ENCODE peak calls at places on chromosomes 3 and 15, in four cellular contexts. O, R, Y and W are unnamed samples.

GRCh38 chr15:95624616-95625361 is 705.7 kb upstream of the NR2F2 start:
- DNase-seq in O (no peak), R (no peak), Y (no peak), W (no peak)

GRCh38 chr15:25710184-25710583 is 152.9 kb downstream of the ATP10A start:
- DNase-seq in R (peak; percentile 5), O (peak; percentile 42), Y (peak; percentile 59), W (peak; percentile 16)

GRCh38 chr3:62139957-62140356 is 233.4 kb downstream of the FEZF2 start:
- DNase-seq in Y (no peak), O (no peak), R (no peak), W (no peak)

GRCh38 chr3:150759319-150759718 is 3.6 kb downstream of the SIAH2 start:
- DNase-seq in R (no peak), O (no peak), Y (no peak), W (no peak)

GRCh38 chr3:115697263-115698053 is 74.1 kb downstream of the GAP43 start:
- DNase-seq in R (no peak), Y (no peak), O (no peak), W (no peak)

GRCh38 chr3:182617511-182617910 is 175.8 kb upstream of the ATP11B start:
- DNase-seq in Y (no peak), R (no peak), O (no peak), W (no peak)

GRCh38 chr3:126464494-126464893 is 11.2 kb downstream of the ZXDC start:
- DNase-seq in Y (peak; percentile 11), O (no peak), R (no peak), W (no peak)

GRCh38 chr15:67901922-67902321 is 62.1 kb upstream of the RNU6-1 start:
- DNase-seq in Y (no peak), R (no peak), O (no peak), W (no peak)

GRCh38 chr3:9278498-9278897 is 29.1 kb upstream of the SRGAP3 start:
- DNase-seq in O (no peak), R (no peak), Y (no peak), W (no peak)

GRCh38 chr3:49238274-49239127 is 38.5 kb downstream of the C3orf62 start:
- DNase-seq in R (no peak), O (no peak), Y (no peak), W (no peak)

GRCh38 chr3:10363935-10364334 is 43.0 kb upstream of the SEC13 start:
- DNase-seq in O (no peak), Y (no peak), R (no peak), W (no peak)

GRCh38 chr15:67127925-67128324 is 62.5 kb downstream of the SMAD3 start:
- DNase-seq in O (no peak), R (no peak), Y (no peak), W (no peak)

GRCh38 chr15:68699881-68700394 is 120.8 kb downstream of the ANP32A start:
- DNase-seq in R (no peak), O (no peak), Y (no peak), W (no peak)

GRCh38 chr3:170511371-170511770 is 74.5 kb downstream of the SLC7A14 start:
- DNase-seq in R (no peak), Y (no peak), O (no peak), W (no peak)

GRCh38 chr15:70535071-70535954 is 228.0 kb downstream of the UACA start:
- DNase-seq in R (peak; percentile 27), O (no peak), Y (peak; percentile 58), W (peak; percentile 56)

GRCh38 chr3:49674491-49674983 is 386 bp downstream of the APEH start:
- DNase-seq in O (no peak), Y (peak; percentile 40), R (no peak), W (peak; percentile 11)

GRCh38 chr15:66679657-66680108 is 22.4 kb upstream of the SMAD6 start:
- DNase-seq in R (no peak), Y (no peak), O (no peak), W (no peak)

GRCh38 chr15:89646416-89647141 is 8.7 kb downstream of the KIF7 start:
- DNase-seq in O (no peak), R (no peak), Y (no peak), W (no peak)

GRCh38 chr3:192841428-192841827 is 76.2 kb downstream of the MB21D2 start:
- DNase-seq in R (no peak), O (no peak), Y (no peak), W (no peak)

GRCh38 chr15:45023659-45024320 is 795 bp downstream of the SORD start:
- DNase-seq in R (no peak), O (no peak), Y (no peak), W (no peak)

GRCh38 chr3:10164546-10165393 is at the start of gene IRAK2:
- DNase-seq in Y (peak; percentile 65), R (peak; percentile 21), O (peak; percentile 84), W (no peak)

GRCh38 chr3:123348-123747 is 73.2 kb upstream of the CHL1 start:
- DNase-seq in R (no peak), O (no peak), Y (no peak), W (no peak)

GRCh38 chr3:15636028-15636709 is 34.6 kb downstream of the BTD start:
- DNase-seq in Y (no peak), R (no peak), O (no peak), W (no peak)

GRCh38 chr15:33729648-33730047 is 238.6 kb upstream of the CHRM5 start:
- DNase-seq in Y (no peak), R (no peak), O (no peak), W (no peak)

GRCh38 chr3:184965639-184966430 is 153.9 kb downstream of the VPS8 start:
- DNase-seq in Y (no peak), R (no peak), O (no peak), W (no peak)

GRCh38 chr3:79367066-79367465 is 400.7 kb downstream of the ROBO1 start:
- DNase-seq in Y (no peak), O (no peak), R (no peak), W (no peak)

GRCh38 chr3:194284351-194284750 is 66.8 kb downstream of the CPN2 start:
- DNase-seq in O (no peak), R (no peak), Y (peak; percentile 7), W (no peak)

GRCh38 chr3:126083511-126083912 is 412 bp downstream of the SLC41A3 start:
- DNase-seq in Y (no peak), O (peak; percentile 64), R (no peak), W (peak; percentile 9)

GRCh38 chr15:36156855-36157521 is 422.4 kb upstream of the CDIN1 start:
- DNase-seq in O (no peak), R (no peak), Y (no peak), W (no peak)

GRCh38 chr3:85903434-85903833 is 944.6 kb downstream of the CADM2 start:
- DNase-seq in O (no peak), Y (no peak), R (no peak), W (no peak)

GRCh38 chr3:183008799-183009198 is 28.5 kb upstream of the DCUN1D1 start:
- DNase-seq in R (no peak), O (no peak), Y (no peak), W (no peak)

GRCh38 chr3:158419820-158420653 is 151.0 kb upstream of the MLF1 start:
- DNase-seq in O (no peak), R (no peak), Y (no peak), W (no peak)

GRCh38 chr15:39828374-39828931 is 45.8 kb upstream of the FSIP1 start:
- DNase-seq in Y (no peak), O (no peak), R (no peak), W (no peak)

GRCh38 chr15:35626531-35626930 is 80.6 kb upstream of the DPH6 start:
- DNase-seq in R (no peak), Y (no peak), O (no peak), W (no peak)

GRCh38 chr3:72487078-72487765 is 361.0 kb downstream of the SHQ1 start:
- DNase-seq in Y (no peak), R (no peak), O (peak; percentile 31), W (no peak)

GRCh38 chr3:121995190-121996137 is 26.6 kb downstream of the ILDR1 start:
- DNase-seq in O (no peak), R (no peak), Y (no peak), W (peak; percentile 6)

GRCh38 chr15:92130906-92131305 is 262.8 kb upstream of the ST8SIA2 start:
- DNase-seq in O (no peak), R (no peak), Y (no peak), W (no peak)

GRCh38 chr3:106333911-106334618 is 465.3 kb upstream of the CBLB start:
- DNase-seq in Y (no peak), R (peak; percentile 20), O (no peak), W (no peak)

GRCh38 chr15:73677146-73677607 is 7.0 kb upstream of the CD276 start:
- DNase-seq in R (peak; percentile 19), O (no peak), Y (peak; percentile 50), W (peak; percentile 44)